ENCODE peak calls at places on chromosomes 13 and 19, in four cellular contexts. B, U, X and D are unnamed samples. For H3K9me3, the result is how much of the 10 kb centered on the place peaks cover.

GRCh38 chr13:51728275-51728673 is 75.7 kb downstream of the DHRS12 start:
- DNase-seq in B (peak), U (no peak), X (no peak), D (no peak)

GRCh38 chr13:84648069-84648640 is 765.9 kb upstream of the SLITRK1 start:
- DNase-seq in B (no peak), U (no peak), X (no peak), D (no peak)

GRCh38 chr19:1068111-1069001 is 1.4 kb downstream of the ARHGAP45 start:
- DNase-seq in B (peak), U (no peak), X (no peak), D (no peak)

GRCh38 chr13:28638756-28639155 is 20.2 kb upstream of the POMP start:
- DNase-seq in B (no peak), U (no peak), X (no peak), D (no peak)

GRCh38 chr13:101624981-101625380 is 172.5 kb downstream of the ITGBL1 start:
- DNase-seq in B (no peak), U (no peak), X (no peak), D (no peak)

GRCh38 chr13:106905380-106906259 is 337.7 kb upstream of the ARGLU1 start:
- DNase-seq in B (no peak), U (no peak), X (no peak), D (no peak)

GRCh38 chr19:39139305-39140194 is 14.0 kb downstream of the PAK4 start:
- DNase-seq in B (peak), U (no peak), X (no peak), D (no peak)

GRCh38 chr13:108917581-108917980 is 288.2 kb downstream of the MYO16 start:
- DNase-seq in B (no peak), U (no peak), X (no peak), D (no peak)

GRCh38 chr13:27170221-27170520 is 1.4 kb downstream of the USP12 start:
- DNase-seq in B (no peak), U (no peak), X (no peak), D (no peak)

GRCh38 chr13:73092831-73093230 is 34.0 kb downstream of the KLF5 start:
- DNase-seq in B (no peak), U (no peak), X (no peak), D (no peak)

GRCh38 chr13:113365551-113365971 is 1.6 kb upstream of the GRTP1 start:
- DNase-seq in B (no peak), U (no peak), X (no peak), D (no peak)

GRCh38 chr13:46489586-46490023 is 63.4 kb upstream of the LRCH1 start:
- DNase-seq in B (no peak), U (no peak), X (no peak), D (no peak)

GRCh38 chr13:20209937-20210336 is 17.2 kb upstream of the GJB2 start:
- DNase-seq in B (no peak), U (no peak), X (no peak), D (no peak)

GRCh38 chr13:35552172-35552844 is 75.8 kb upstream of the MAB21L1 start:
- DNase-seq in B (no peak), U (no peak), X (no peak), D (no peak)

GRCh38 chr19:17475541-17476115 is 5.3 kb downstream of the SLC27A1 start:
- DNase-seq in B (peak), U (no peak), X (peak), D (no peak)

GRCh38 chr19:872266-872951 is 12.9 kb downstream of the CFD start:
- DNase-seq in B (no peak), U (peak), X (peak), D (no peak)

GRCh38 chr19:5903054-5903501 is 512 bp downstream of the NDUFA11 start:
- DNase-seq in B (no peak), U (no peak), X (peak), D (no peak)

GRCh38 chr13:20616059-20616797 is 49.3 kb downstream of the IFT88 start:
- DNase-seq in B (no peak), U (no peak), X (no peak), D (no peak)

GRCh38 chr19:10654610-10655456 is 687 bp downstream of the ILF3 start:
- DNase-seq in B (peak), U (peak), X (peak), D (no peak)

GRCh38 chr13:109243311-109243951 is 543.0 kb downstream of the IRS2 start:
- DNase-seq in B (peak), U (no peak), X (no peak), D (no peak)

GRCh38 chr19:16828990-16829821 is at the start of gene SIN3B:
- DNase-seq in B (peak), U (peak), X (peak), D (no peak)

GRCh38 chr19:37251308-37252229 is 33.6 kb downstream of the ZNF383 start:
- DNase-seq in B (peak), U (peak), X (peak), D (no peak)

GRCh38 chr13:106533101-106533939 is 2.1 kb downstream of the EFNB2 start:
- DNase-seq in B (peak), U (peak), X (peak), D (no peak)

GRCh38 chr13:95671597-95671996 is 5.3 kb upstream of the DNAJC3 start:
- DNase-seq in B (no peak), U (no peak), X (no peak), D (no peak)
- H3K9me3 ChIP-seq in B (half or more), U (under half), X (under half), D (under half)

GRCh38 chr19:35040474-35040825 is 1.1 kb upstream of the HPN start:
- DNase-seq in B (no peak), U (no peak), X (no peak), D (no peak)
- TF ChIP-seq POLR2A in B (no peak), U (no peak), X (no peak), D (no peak)

GRCh38 chr13:85930108-85930507 is 130.9 kb upstream of the SLITRK6 start:
- DNase-seq in B (no peak), U (no peak), X (no peak), D (no peak)

DNA sequence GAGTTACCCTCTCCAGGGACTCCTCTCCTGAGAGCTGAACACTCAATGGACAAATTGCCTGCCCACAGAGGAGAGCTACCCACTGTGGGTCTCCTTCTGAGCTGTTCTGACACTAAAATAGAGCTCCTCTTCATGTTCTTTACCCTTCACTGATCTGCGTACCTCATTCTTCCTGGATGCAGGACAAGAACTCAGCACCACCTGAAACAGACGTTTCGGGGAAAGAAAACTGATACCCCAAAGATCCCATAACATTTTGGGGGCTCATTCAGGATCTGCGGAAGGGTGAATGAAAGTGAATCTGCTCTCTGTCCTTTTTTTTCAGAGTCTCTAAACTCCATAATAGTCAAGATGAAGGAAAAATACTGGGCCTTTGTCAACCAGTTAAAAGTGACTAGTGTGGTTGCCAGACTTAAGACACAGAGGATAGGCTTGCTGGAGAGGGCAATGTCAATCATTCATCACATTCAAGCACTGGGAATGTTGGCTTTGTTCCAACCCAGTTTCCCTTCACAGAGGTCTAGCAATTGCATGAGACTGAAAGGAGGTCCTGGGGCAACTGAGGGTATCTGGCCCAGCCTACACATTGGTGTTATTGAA is 136.7 kb upstream of the SLITRK6 start:
- DNase-seq in B (no peak), U (no peak), X (no peak), D (no peak)
- H3K9me3 ChIP-seq in B (under half), U (under half), X (under half), D (under half)

GRCh38 chr13:99302637-99303505 is 4.3 kb downstream of the GPR183 start:
- DNase-seq in B (no peak), U (no peak), X (no peak), D (no peak)
- TF ChIP-seq POLR2A in B (no peak), U (no peak), X (no peak), D (no peak)

GRCh38 chr19:58085348-58085875 is 12.6 kb downstream of the ZSCAN18 start:
- DNase-seq in B (no peak), U (no peak), X (no peak), D (no peak)
- H3K9me3 ChIP-seq in B (under half), U (under half), X (under half), D (under half)

DNA sequence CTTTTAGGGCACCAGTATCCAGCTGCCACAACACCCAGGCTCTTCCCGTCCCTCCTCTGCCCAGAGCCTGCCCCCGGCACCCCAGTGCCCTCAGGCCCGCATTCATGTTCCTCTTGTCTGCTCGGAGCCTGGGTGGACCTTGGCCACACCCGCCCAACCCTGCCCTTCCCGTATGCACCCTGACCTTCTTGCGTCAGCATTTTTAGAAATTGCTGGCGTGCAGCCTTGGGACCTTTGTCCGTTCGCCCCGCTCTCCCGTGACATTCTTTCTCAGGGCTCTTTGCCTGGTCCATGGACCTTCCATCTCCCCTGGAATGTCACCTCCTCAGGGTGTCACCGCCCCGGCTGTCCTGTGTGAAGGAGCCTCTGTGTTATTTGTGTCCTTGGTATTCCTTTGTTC is 7.6 kb downstream of the NUCB1 start:
- DNase-seq in B (no peak), U (no peak), X (no peak), D (no peak)
- TF ChIP-seq POLR2A in B (no peak), U (no peak), X (no peak), D (no peak)

DNA sequence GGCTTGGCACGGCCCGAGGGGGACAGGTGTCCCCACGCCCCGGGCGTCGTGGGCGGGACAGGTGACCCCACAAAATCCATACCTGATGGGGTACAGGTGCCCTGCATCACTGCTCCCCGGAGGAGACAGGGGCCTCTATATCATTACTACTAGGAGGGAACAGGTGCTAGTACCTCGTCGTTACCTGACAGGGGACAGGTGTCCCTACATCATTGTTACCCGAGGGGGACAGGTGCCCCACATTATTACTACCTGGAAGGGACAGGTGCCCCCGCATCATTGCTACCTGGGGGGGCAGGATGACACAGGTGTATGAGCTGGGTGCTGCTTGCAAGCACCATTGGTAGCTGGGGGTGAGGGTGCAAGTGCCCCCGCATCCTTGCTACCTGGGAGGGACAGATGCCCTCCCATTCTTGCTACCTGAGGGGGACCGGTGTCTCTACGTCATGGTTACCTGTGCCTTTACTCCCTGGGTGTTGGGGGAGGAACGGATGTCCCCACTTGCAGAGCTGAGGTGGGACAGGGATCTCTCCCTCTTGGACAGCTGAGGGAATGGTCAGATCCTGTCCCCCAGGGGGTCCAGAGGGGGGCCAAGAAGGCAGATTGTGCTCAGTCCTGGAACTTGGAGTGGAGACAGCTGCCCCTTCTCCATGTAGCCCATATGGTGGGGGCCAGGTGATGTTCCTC is 618 bp downstream of the CRTC1 start:
- DNase-seq in B (no peak), U (no peak), X (no peak), D (no peak)
- H3K9me3 ChIP-seq in B (under half), U (under half), X (under half), D (under half)

GRCh38 chr19:4184718-4185352 is 2.3 kb downstream of the ANKRD24 start:
- DNase-seq in B (no peak), U (no peak), X (no peak), D (no peak)

GRCh38 chr19:4181053-4181508 is 1.3 kb downstream of the SIRT6 start:
- DNase-seq in B (no peak), U (no peak), X (no peak), D (no peak)

GRCh38 chr19:4185413-4186086 is 3.1 kb downstream of the ANKRD24 start:
- DNase-seq in B (no peak), U (no peak), X (no peak), D (no peak)

GRCh38 chr19:4183967-4184717 is 1.7 kb downstream of the ANKRD24 start:
- DNase-seq in B (no peak), U (no peak), X (no peak), D (no peak)

DNA sequence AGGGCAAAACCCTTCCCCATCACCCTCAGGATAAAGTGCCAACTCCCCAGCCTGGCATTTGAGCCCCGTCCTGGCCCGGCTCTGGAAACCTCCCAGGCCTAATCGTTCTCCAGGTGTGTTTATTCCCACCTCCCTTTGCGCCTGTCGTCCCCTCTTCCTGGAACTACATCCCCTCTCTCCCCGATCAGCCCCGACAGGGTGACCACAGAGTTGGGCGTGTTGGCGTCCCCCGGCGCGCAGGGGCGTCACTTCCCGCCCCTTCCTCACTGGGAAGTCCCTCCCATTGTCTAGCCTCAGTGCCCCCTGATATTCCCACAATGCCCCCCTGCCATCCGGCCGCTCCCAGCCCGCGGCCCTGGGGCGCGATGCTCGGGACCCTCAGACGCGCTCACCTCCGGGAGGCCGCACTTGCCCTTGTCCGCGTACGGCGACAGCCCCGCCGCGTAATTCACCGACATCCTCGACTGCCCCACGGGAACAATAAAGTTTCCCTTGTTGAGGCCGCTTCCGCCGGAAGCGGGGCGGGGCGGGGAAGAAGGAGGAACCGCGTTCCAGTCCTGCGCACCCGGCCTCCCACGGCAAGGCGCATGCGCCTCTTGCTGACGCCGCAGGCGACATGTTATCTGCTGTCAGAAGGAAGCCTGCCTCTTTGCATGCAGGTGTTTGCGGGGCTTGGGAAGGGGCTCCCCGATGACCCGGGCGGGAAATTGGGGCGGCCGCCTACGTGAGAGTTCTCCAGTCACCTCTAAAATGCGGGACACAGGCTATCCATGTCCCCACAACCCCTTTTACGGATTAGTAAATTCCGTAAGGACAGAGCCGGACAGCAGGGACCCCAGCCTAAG is at the start of the genes ANKRD24 and SIRT6:
- DNase-seq in B (peak), U (peak), X (peak), D (peak)
- TF ChIP-seq POLR2A in B (peak), U (peak), X (no peak), D (no peak)

GRCh38 chr19:57441979-57442752 is 7.0 kb downstream of the ZNF749 start:
- DNase-seq in B (no peak), U (no peak), X (no peak), D (no peak)
- H3K9me3 ChIP-seq in B (under half), U (under half), X (under half), D (half or more)

GRCh38 chr13:103948477-103948876 is 882.3 kb upstream of the SLC10A2 start:
- DNase-seq in B (no peak), U (no peak), X (no peak), D (no peak)
- TF ChIP-seq POLR2A in B (no peak), U (no peak), X (no peak), D (no peak)